ENCODE peak calls at places on chromosomes 6 and 20, in nine cellular contexts. A is frontal cortex; L is brain microvascular endothelial cell; M is A549; X is iris pigment epithelial cell; B is lung microvascular endothelial cell; K is left cardiac atrium; W is activated CD8-positive, alpha-beta memory T cell treated with anti-CD3 and anti-CD28 coated beads, Interleukin-2, amount 10 ng/mL, durations not matched to agents 7 days and 5 days; J is left kidney. U is an unnamed sample.

GRCh38 chr6:128538763-128539162 is 18.4 kb upstream of the PTPRK start:
- DNase-seq in A (no peak), L (no peak), M (no peak), X (peak), B (no peak), K (no peak), W (no peak), J (no peak), U (no peak)

GRCh38 chr6:68497927-68498326 is 137.2 kb upstream of the ADGRB3 start:
- DNase-seq in A (no peak), L (no peak), M (no peak), X (peak), B (no peak), K (no peak), W (no peak), J (no peak), U (peak)

GRCh38 chr20:48761023-48761785 is 66.6 kb downstream of the PREX1 start:
- DNase-seq in A (no peak), L (no peak), M (no peak), X (no peak), B (no peak), K (peak), W (peak), J (no peak), U (no peak)

GRCh38 chr6:41430875-41431274 is 95.5 kb downstream of the NCR2 start:
- DNase-seq in A (no peak), L (peak), M (no peak), X (peak), B (no peak), K (no peak), W (no peak), J (no peak), U (no peak)

GRCh38 chr6:149438855-149439254 is 38.8 kb downstream of the SUMO4 start:
- DNase-seq in A (no peak), L (no peak), M (no peak), X (no peak), B (no peak), K (no peak), W (no peak), J (no peak), U (no peak)

GRCh38 chr6:22024973-22025467 is 271.8 kb downstream of the PRL start:
- DNase-seq in A (no peak), L (no peak), M (no peak), X (no peak), B (no peak), K (no peak), W (no peak), J (no peak), U (no peak)

GRCh38 chr20:38406476-38406875 is 28.7 kb downstream of the SNHG17 start:
- DNase-seq in A (no peak), L (no peak), M (no peak), X (no peak), B (no peak), K (no peak), W (no peak), J (no peak), U (no peak)

GRCh38 chr20:1094706-1095220 is 23.6 kb upstream of the PSMF1 start:
- DNase-seq in A (no peak), L (no peak), M (no peak), X (no peak), B (no peak), K (no peak), W (no peak), J (peak), U (no peak)

GRCh38 chr6:30213999-30214982 is 1.1 kb upstream of the TRIM26 start:
- DNase-seq in A (peak), L (peak), M (peak), X (peak), B (peak), K (peak), W (peak), J (peak), U (peak)

GRCh38 chr6:41756354-41756753 is 9.2 kb upstream of the PGC start:
- DNase-seq in A (no peak), L (no peak), M (no peak), X (no peak), B (no peak), K (no peak), W (no peak), J (peak), U (no peak)

GRCh38 chr20:37071481-37071911 is 24.3 kb downstream of the RBL1 start:
- DNase-seq in A (no peak), L (peak), M (no peak), X (peak), B (peak), K (no peak), W (peak), J (no peak), U (no peak)

GRCh38 chr20:9672027-9672426 is 157.6 kb downstream of the LAMP5 start:
- DNase-seq in A (no peak), L (no peak), M (no peak), X (no peak), B (no peak), K (no peak), W (no peak), J (no peak), U (no peak)

GRCh38 chr6:6915813-6916547 is 191.8 kb upstream of the RREB1 start:
- DNase-seq in A (no peak), L (no peak), M (no peak), X (peak), B (peak), K (peak), W (no peak), J (peak), U (peak)

GRCh38 chr20:48098866-48099265 is 313.6 kb upstream of the SULF2 start:
- DNase-seq in A (no peak), L (no peak), M (no peak), X (peak), B (peak), K (no peak), W (no peak), J (peak), U (no peak)

U was measured in T47D.